ENCODE peak calls at places on chromosomes 2 and 18, in ten cellular contexts. E is activated CD4-positive, alpha-beta memory T cell treated with anti-CD3 and anti-CD28 coated beads for 36 hours; R is right cardiac atrium; Z is HEK293T; G is stimulated activated CD8-positive, alpha-beta memory T cell treated with anti-CD3 and anti-CD28 coated beads, Interleukin-4, amount 100 ng/mL, for 1 hour; M is colonic mucosa; Y is NCI-H1694; I is iris pigment epithelial cell; L is KBM-7; C is NCI-H226. F is an unnamed sample.

GRCh38 chr18:8776013-8776515 is 70.7 kb downstream of the MTCL1 start:
- DNase-seq in I (no peak), M (no peak), R (no peak), Z (no peak), G (no peak), L (no peak), E (no peak), C (no peak), Y (no peak), F (no peak)

GRCh38 chr2:37590119-37590571 is 81.3 kb downstream of the CDC42EP3 start:
- DNase-seq in C (peak; percentile 33), E (no peak), Z (no peak), L (peak; percentile 16), M (no peak), Y (no peak), G (no peak), R (no peak), I (peak; percentile 94), F (no peak)

GRCh38 chr2:191881982-191882816 is 35.3 kb upstream of the CAVIN2 start:
- DNase-seq in I (no peak), M (no peak), R (no peak), G (no peak), E (no peak), Z (no peak), L (no peak), C (no peak), Y (no peak), F (no peak)

GRCh38 chr18:67875057-67875456 is 358.5 kb upstream of the DSEL start:
- DNase-seq in M (no peak), G (no peak), E (no peak), R (no peak), L (no peak), I (no peak), Z (no peak), Y (no peak), C (no peak), F (no peak)

GRCh38 chr2:181104512-181105121 is 124.2 kb downstream of the UBE2E3 start:
- DNase-seq in C (peak; percentile 29), I (peak; percentile 81), Y (peak; percentile 90), M (peak; percentile 24), Z (peak; percentile 31), E (no peak), L (peak; percentile 70), R (no peak), G (no peak), F (no peak)

GRCh38 chr2:109226612-109227011 is 97.6 kb downstream of the SH3RF3 start:
- DNase-seq in R (no peak), Z (no peak), G (no peak), L (no peak), M (no peak), I (no peak), Y (no peak), C (no peak), E (no peak), F (no peak)

GRCh38 chr2:185618630-185619029 is 120.0 kb upstream of the FSIP2 start:
- DNase-seq in G (no peak), E (no peak), I (peak; percentile 30), Z (no peak), R (no peak), M (no peak), L (no peak), Y (no peak), C (peak; percentile 89), F (no peak)

GRCh38 chr2:239824051-239824694 is 201.0 kb downstream of the NDUFA10 start:
- DNase-seq in Y (no peak), I (peak; percentile 22), E (peak; percentile 15), G (no peak), M (peak; percentile 18), Z (no peak), R (no peak), L (peak; percentile 8), C (peak; percentile 73), F (peak; percentile 41)

GRCh38 chr2:106174056-106174455 is 20.0 kb downstream of the UXS1 start:
- DNase-seq in Z (no peak), I (no peak), R (no peak), Y (peak; percentile 36), G (no peak), L (no peak), M (no peak), C (no peak), E (no peak), F (no peak)

GRCh38 chr2:63990072-63990471 is 29.2 kb downstream of the VPS54 start:
- DNase-seq in E (no peak), C (no peak), L (no peak), I (no peak), R (no peak), G (no peak), Z (peak; percentile 9), M (no peak), Y (no peak), F (no peak)

GRCh38 chr2:237059155-237059875 is 26.4 kb upstream of the COPS8 start:
- DNase-seq in L (no peak), Z (no peak), R (no peak), E (peak; percentile 31), G (no peak), C (no peak), I (no peak), Y (no peak), M (no peak), F (no peak)

GRCh38 chr2:50687327-50687726 is 344.6 kb downstream of the NRXN1 start:
- DNase-seq in L (no peak), Y (no peak), E (no peak), G (no peak), R (no peak), M (no peak), Z (no peak), I (no peak), C (no peak), F (no peak)

GRCh38 chr2:114550895-114551793 is 108.7 kb downstream of the DPP10 start:
- DNase-seq in I (peak; percentile 36), R (peak; percentile 34), E (peak; percentile 29), C (peak; percentile 7), Y (peak; percentile 83), L (peak; percentile 53), Z (peak; percentile 37), G (no peak), M (peak; percentile 78), F (peak; percentile 41)

GRCh38 chr18:37778417-37779165 is 213.0 kb upstream of the CELF4 start:
- DNase-seq in M (peak; percentile 53), I (peak; percentile 17), Y (peak; percentile 44), C (no peak), G (no peak), R (peak; percentile 50), E (peak; percentile 52), Z (peak; percentile 93), L (peak; percentile 77), F (peak; percentile 97)

GRCh38 chr2:197357986-197358385 is 47.4 kb upstream of the ANKRD44 start:
- DNase-seq in Y (no peak), G (no peak), E (no peak), M (no peak), R (no peak), Z (no peak), L (no peak), I (no peak), C (no peak), F (no peak)

GRCh38 chr2:3198119-3198518 is 179.5 kb downstream of the EIPR1 start:
- DNase-seq in E (peak; percentile 68), Y (peak; percentile 49), I (no peak), R (no peak), G (no peak), Z (peak; percentile 47), M (no peak), L (no peak), C (no peak), F (peak; percentile 61)

GRCh38 chr18:61703508-61703907 is 189.3 kb downstream of the RNF152 start:
- DNase-seq in Y (no peak), L (no peak), Z (no peak), R (no peak), M (no peak), G (no peak), C (no peak), E (no peak), I (peak; percentile 95), F (no peak)

GRCh38 chr2:2825062-2825461 is 494.0 kb upstream of the MYT1L start:
- DNase-seq in M (no peak), Z (no peak), E (no peak), Y (no peak), C (no peak), I (no peak), L (no peak), R (no peak), G (no peak), F (no peak)

GRCh38 chr2:26911911-26912861 is 58.3 kb upstream of the MAPRE3 start:
- DNase-seq in Y (no peak), I (no peak), E (no peak), C (no peak), Z (no peak), G (no peak), L (no peak), R (no peak), M (no peak), F (peak; percentile 62)

GRCh38 chr2:96580771-96581170 is 44.2 kb downstream of the ARID5A start:
- DNase-seq in G (no peak), L (no peak), C (peak; percentile 69), Y (no peak), I (peak; percentile 47), Z (peak; percentile 72), R (no peak), M (no peak), E (peak; percentile 42), F (no peak)

GRCh38 chr2:221911890-221912289 is 339.8 kb upstream of the EPHA4 start:
- DNase-seq in C (no peak), Y (no peak), Z (no peak), I (no peak), M (no peak), L (no peak), G (no peak), R (no peak), E (no peak), F (no peak)

GRCh38 chr2:127612111-127612822 is 33.7 kb upstream of the GPR17 start:
- DNase-seq in R (no peak), E (no peak), Y (no peak), G (no peak), C (no peak), M (no peak), Z (no peak), I (no peak), L (no peak), F (no peak)

GRCh38 chr2:159118115-159118858 is 149.8 kb downstream of the TANC1 start:
- DNase-seq in L (peak; percentile 85), C (peak; percentile 47), Z (peak; percentile 76), M (peak; percentile 92), Y (peak; percentile 90), R (peak; percentile 84), G (peak; percentile 38), I (peak; percentile 84), E (peak; percentile 84), F (peak; percentile 93)

GRCh38 chr2:168758970-168759820 is 43.2 kb upstream of the NOSTRIN start:
- DNase-seq in R (no peak), E (peak; percentile 21), C (peak; percentile 36), M (no peak), Y (peak; percentile 49), G (no peak), Z (peak; percentile 56), I (peak; percentile 62), L (peak; percentile 55), F (no peak)

GRCh38 chr2:41963661-41964525 is 83.9 kb upstream of the PKDCC start:
- DNase-seq in E (no peak), R (peak; percentile 83), I (peak; percentile 24), Z (peak; percentile 26), C (no peak), Y (no peak), G (no peak), L (no peak), M (peak; percentile 94), F (no peak)

GRCh38 chr18:10029711-10030110 is 115.9 kb downstream of the VAPA start:
- DNase-seq in Z (no peak), R (peak; percentile 59), G (no peak), M (no peak), Y (no peak), L (no peak), E (no peak), C (no peak), I (no peak), F (no peak)

F was measured in H1.